ENCODE peak calls at places on chromosomes 7 and 10, in nine cellular contexts. Z, G, D, V, U, S, P, H and E are unnamed samples.

GRCh38 chr7:6284461-6285360 is 12.3 kb upstream of the CYTH3 start:
- DNase-seq in U (no peak), H (no peak), S (no peak), V (no peak), D (no peak), P (no peak), Z (peak; percentile 44), G (no peak), E (no peak)

GRCh38 chr10:69268761-69269416 is 9.4 kb upstream of the HK1 start:
- DNase-seq in Z (no peak), U (no peak), V (peak; percentile 13), G (no peak), P (no peak), H (no peak), S (no peak), D (no peak), E (peak; percentile 58)

GRCh38 chr7:21868647-21868896 is 77.1 kb downstream of the CDCA7L start:
- DNase-seq in V (no peak), H (no peak), G (no peak), U (no peak), S (no peak), P (no peak), D (no peak), Z (no peak), E (no peak)

GRCh38 chr10:63487990-63488389 is 22.2 kb upstream of the JMJD1C start:
- DNase-seq in Z (no peak), H (no peak), V (no peak), S (no peak), D (no peak), P (no peak), U (no peak), G (no peak), E (no peak)

GRCh38 chr10:129343141-129343540 is 123.9 kb upstream of the MGMT start:
- DNase-seq in V (no peak), S (no peak), P (no peak), D (no peak), Z (no peak), G (no peak), H (no peak), U (no peak), E (no peak)

GRCh38 chr10:34918896-34919295 is 103.8 kb upstream of the PARD3 start:
- DNase-seq in H (no peak), S (no peak), V (no peak), G (no peak), P (no peak), D (no peak), Z (no peak), U (no peak), E (peak; percentile 70)

GRCh38 chr7:70016044-70016770 is 417.9 kb downstream of the AUTS2 start:
- DNase-seq in P (peak; percentile 39), U (no peak), Z (peak; percentile 20), H (no peak), D (no peak), S (peak; percentile 61), G (peak; percentile 36), V (no peak), E (no peak)

GRCh38 chr7:154906201-154906600 is 96.7 kb downstream of the PAXIP1 start:
- DNase-seq in S (no peak), G (no peak), U (no peak), Z (no peak), D (no peak), H (no peak), V (no peak), P (no peak), E (no peak)

GRCh38 chr10:46530249-46531186 is 25.9 kb downstream of the GPRIN2 start:
- DNase-seq in P (no peak), H (no peak), S (peak; percentile 83), D (no peak), G (no peak), V (peak; percentile 100), U (no peak), Z (peak; percentile 98), E (peak; percentile 86)

GRCh38 chr7:83001362-83002040 is 161.2 kb downstream of the PCLO start:
- DNase-seq in V (peak; percentile 2), G (no peak), P (peak; percentile 39), U (no peak), Z (peak; percentile 6), H (no peak), S (peak; percentile 1), D (no peak), E (no peak)

GRCh38 chr7:94350729-94351128 is 44.0 kb upstream of the COL1A2 start:
- DNase-seq in V (no peak), G (no peak), H (no peak), D (no peak), P (no peak), S (no peak), U (no peak), Z (no peak), E (no peak)

GRCh38 chr7:55111007-55111406 is 92.2 kb downstream of the EGFR start:
- DNase-seq in Z (no peak), D (no peak), S (peak; percentile 80), G (no peak), P (no peak), U (no peak), H (no peak), V (peak; percentile 68), E (no peak)

GRCh38 chr10:97355571-97355975 is 21.0 kb upstream of the FRAT2 start:
- DNase-seq in D (no peak), U (peak; percentile 24), S (no peak), V (peak; percentile 18), H (no peak), G (no peak), Z (no peak), P (no peak), E (no peak)

GRCh38 chr10:10661176-10661575 is 356.5 kb upstream of the CELF2 start:
- DNase-seq in G (no peak), Z (no peak), P (no peak), V (no peak), S (peak; percentile 59), H (no peak), D (no peak), U (no peak), E (no peak)

GRCh38 chr10:88181902-88182671 is 318.7 kb downstream of the PTEN start:
- DNase-seq in G (no peak), V (no peak), Z (no peak), H (no peak), P (no peak), S (peak; percentile 35), D (no peak), U (no peak), E (no peak)

GRCh38 chr7:20340839-20341238 is 10.1 kb downstream of the ITGB8 start:
- DNase-seq in S (no peak), Z (no peak), U (no peak), V (no peak), P (no peak), G (no peak), H (no peak), D (no peak), E (no peak)

GRCh38 chr10:29689001-29689400 is 54.2 kb upstream of the SVIL start:
- DNase-seq in Z (peak; percentile 73), H (no peak), U (no peak), D (no peak), V (peak; percentile 80), G (no peak), P (no peak), S (peak; percentile 61), E (no peak)

GRCh38 chr10:29715296-29715695 is 80.5 kb upstream of the SVIL start:
- DNase-seq in U (no peak), D (no peak), V (no peak), Z (no peak), P (no peak), S (no peak), H (no peak), G (no peak), E (no peak)

GRCh38 chr10:46526682-46527038 is 29.8 kb downstream of the GPRIN2 start:
- DNase-seq in P (no peak), G (peak; percentile 14), V (peak; percentile 43), D (no peak), H (no peak), U (no peak), Z (no peak), S (no peak), E (no peak)

GRCh38 chr7:142782922-142783900 is 12.4 kb downstream of the PRSS2 start:
- DNase-seq in V (peak; percentile 95), Z (peak; percentile 93), G (peak; percentile 65), U (peak; percentile 78), P (peak; percentile 64), H (peak; percentile 69), S (peak; percentile 93), D (peak; percentile 74), E (peak; percentile 97)
- H3K4me3 ChIP-seq in V (peak overlapping the region; percentile 71), Z (peak overlapping the region; percentile 48), G (no peak overlapping the region), U (peak overlapping the region; percentile 65), P (peak overlapping the region; percentile 27), H (peak overlapping the region; percentile 49), S (peak overlapping the region; percentile 14), D (peak overlapping the region; percentile 64), E (no peak overlapping the region)

GRCh38 chr10:49442863-49443262 is 47.0 kb upstream of the DRGX start:
- DNase-seq in H (no peak), P (no peak), G (no peak), S (no peak), U (no peak), V (no peak), D (no peak), Z (no peak), E (no peak)

GRCh38 chr10:49446031-49446430 is 50.1 kb upstream of the DRGX start:
- DNase-seq in S (no peak), P (no peak), U (no peak), H (no peak), D (no peak), V (peak; percentile 49), G (no peak), Z (peak; percentile 34), E (no peak)

GRCh38 chr10:49444349-49444748 is 48.5 kb upstream of the DRGX start:
- DNase-seq in G (no peak), H (no peak), S (no peak), V (no peak), D (no peak), P (no peak), Z (no peak), U (no peak), E (no peak)

GRCh38 chr10:49441488-49442476 is 45.9 kb upstream of the DRGX start:
- DNase-seq in G (no peak), V (no peak), S (no peak), Z (no peak), H (no peak), P (no peak), D (no peak), U (no peak), E (no peak)
- H3K4me3 ChIP-seq in G (no peak overlapping the region), V (no peak overlapping the region), S (no peak overlapping the region), Z (peak overlapping the region; percentile 27), H (no peak overlapping the region), P (peak overlapping the region; percentile 20), D (no peak overlapping the region), U (peak overlapping the region; percentile 15), E (no peak overlapping the region)

GRCh38 chr10:119608316-119609155 is 11.8 kb upstream of the TIAL1 start:
- DNase-seq in Z (peak; percentile 8), P (no peak), V (peak; percentile 65), D (peak; percentile 12), H (peak; percentile 7), S (peak; percentile 40), G (peak; percentile 27), U (no peak), E (peak; percentile 81)
- H3K4me3 ChIP-seq in Z (no peak overlapping the region), P (no peak overlapping the region), V (no peak overlapping the region), D (no peak overlapping the region), H (no peak overlapping the region), S (no peak overlapping the region), G (no peak overlapping the region), U (no peak overlapping the region), E (no peak overlapping the region)

DNA sequence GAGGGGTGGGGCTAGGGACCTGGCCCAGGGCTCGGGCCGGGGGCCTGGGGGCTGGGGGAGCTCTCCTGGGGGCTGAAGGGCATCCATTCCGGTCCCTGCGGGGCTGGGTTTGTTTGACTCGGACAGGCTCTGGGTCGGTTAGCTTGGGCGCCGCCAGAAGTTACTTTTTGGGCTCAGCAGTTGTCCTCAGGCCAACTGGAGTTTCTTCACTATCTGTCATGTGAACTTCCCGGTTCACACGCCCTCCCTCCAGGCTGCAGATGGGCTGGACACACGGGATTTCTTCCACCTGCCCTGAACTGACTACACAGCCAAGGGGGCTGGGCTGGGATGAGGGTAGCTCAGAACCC is 3.8 kb downstream of the SLC4A2 start:
- DNase-seq in U (no peak), Z (no peak), P (no peak), H (no peak), S (peak; percentile 64), G (peak; percentile 77), D (no peak), V (peak; percentile 90), E (no peak)
- H3K4me3 ChIP-seq in U (no peak overlapping the region), Z (no peak overlapping the region), P (peak overlapping the region; percentile 9), H (no peak overlapping the region), S (no peak overlapping the region), G (no peak overlapping the region), D (no peak overlapping the region), V (peak overlapping the region; percentile 56), E (no peak overlapping the region)